ENCODE peak calls at places on chromosomes 16 and 17, in eight cellular contexts. One of them, this sample, is unnamed.

GRCh38 chr16:21134053-21134452 is 16.6 kb downstream of the DNAH3 start:
- DNase-seq in A549: no peak
- DNase-seq in prostate gland: no peak
- DNase-seq in left cardiac atrium: no peak
- DNase-seq in NB4: no peak
- DNase-seq in coronary artery: no peak
- DNase-seq in activated CD4-positive, alpha-beta T cell treated with anti-CD3 and anti-CD28 coated beads, Interleukin-2, amount 10 ng/mL, durations not matched to agents 24 days and 14 days: no peak
- DNase-seq in GM03348: no peak
- DNase-seq in this sample: no peak

GRCh38 chr17:44315760-44316731 is 7.6 kb downstream of the RUNDC3A start:
- DNase-seq in A549: no peak
- DNase-seq in prostate gland: no peak
- DNase-seq in left cardiac atrium: no peak
- DNase-seq in NB4: no peak
- DNase-seq in coronary artery: no peak
- DNase-seq in activated CD4-positive, alpha-beta T cell treated with anti-CD3 and anti-CD28 coated beads, Interleukin-2, amount 10 ng/mL, durations not matched to agents 24 days and 14 days: peak; percentile 62
- DNase-seq in GM03348: no peak
- DNase-seq in this sample: no peak

GRCh38 chr17:42906772-42907171 is 6.2 kb downstream of the G6PC1 start:
- DNase-seq in A549: no peak
- DNase-seq in prostate gland: no peak
- DNase-seq in left cardiac atrium: no peak
- DNase-seq in NB4: peak; percentile 7
- DNase-seq in coronary artery: no peak
- DNase-seq in activated CD4-positive, alpha-beta T cell treated with anti-CD3 and anti-CD28 coated beads, Interleukin-2, amount 10 ng/mL, durations not matched to agents 24 days and 14 days: no peak
- DNase-seq in GM03348: no peak
- DNase-seq in this sample: no peak

GRCh38 chr17:68228817-68229570 is 18.8 kb upstream of the AMZ2 start:
- DNase-seq in A549: no peak
- DNase-seq in prostate gland: no peak
- DNase-seq in left cardiac atrium: no peak
- DNase-seq in NB4: no peak
- DNase-seq in coronary artery: no peak
- DNase-seq in activated CD4-positive, alpha-beta T cell treated with anti-CD3 and anti-CD28 coated beads, Interleukin-2, amount 10 ng/mL, durations not matched to agents 24 days and 14 days: no peak
- DNase-seq in GM03348: no peak
- DNase-seq in this sample: no peak

GRCh38 chr17:83171661-83172060 is 92.3 kb downstream of the METRNL start:
- DNase-seq in A549: no peak
- DNase-seq in prostate gland: no peak
- DNase-seq in left cardiac atrium: no peak
- DNase-seq in NB4: no peak
- DNase-seq in coronary artery: peak; percentile 53
- DNase-seq in activated CD4-positive, alpha-beta T cell treated with anti-CD3 and anti-CD28 coated beads, Interleukin-2, amount 10 ng/mL, durations not matched to agents 24 days and 14 days: no peak
- DNase-seq in GM03348: peak; percentile 77
- DNase-seq in this sample: peak; percentile 72

GRCh38 chr16:55571-56136 is 2.0 kb downstream of the SNRNP25 start:
- DNase-seq in A549: no peak
- DNase-seq in prostate gland: no peak
- DNase-seq in left cardiac atrium: peak; percentile 20
- DNase-seq in NB4: no peak
- DNase-seq in coronary artery: peak; percentile 61
- DNase-seq in activated CD4-positive, alpha-beta T cell treated with anti-CD3 and anti-CD28 coated beads, Interleukin-2, amount 10 ng/mL, durations not matched to agents 24 days and 14 days: no peak
- DNase-seq in GM03348: no peak
- DNase-seq in this sample: no peak

GRCh38 chr17:82703036-82703745 is 4.7 kb upstream of the RAB40B start:
- DNase-seq in A549: no peak
- DNase-seq in prostate gland: no peak
- DNase-seq in left cardiac atrium: no peak
- DNase-seq in NB4: no peak
- DNase-seq in coronary artery: no peak
- DNase-seq in activated CD4-positive, alpha-beta T cell treated with anti-CD3 and anti-CD28 coated beads, Interleukin-2, amount 10 ng/mL, durations not matched to agents 24 days and 14 days: no peak
- DNase-seq in GM03348: no peak
- DNase-seq in this sample: no peak

GRCh38 chr17:1186214-1186820 is 6.5 kb upstream of the ABR start:
- DNase-seq in A549: no peak
- DNase-seq in prostate gland: no peak
- DNase-seq in left cardiac atrium: peak; percentile 33
- DNase-seq in NB4: no peak
- DNase-seq in coronary artery: no peak
- DNase-seq in activated CD4-positive, alpha-beta T cell treated with anti-CD3 and anti-CD28 coated beads, Interleukin-2, amount 10 ng/mL, durations not matched to agents 24 days and 14 days: no peak
- DNase-seq in GM03348: peak; percentile 54
- DNase-seq in this sample: no peak

GRCh38 chr17:21194210-21194609 is 19.8 kb downstream of the TMEM11 start:
- DNase-seq in A549: no peak
- DNase-seq in prostate gland: no peak
- DNase-seq in left cardiac atrium: no peak
- DNase-seq in NB4: no peak
- DNase-seq in coronary artery: no peak
- DNase-seq in activated CD4-positive, alpha-beta T cell treated with anti-CD3 and anti-CD28 coated beads, Interleukin-2, amount 10 ng/mL, durations not matched to agents 24 days and 14 days: no peak
- DNase-seq in GM03348: no peak
- DNase-seq in this sample: no peak

GRCh38 chr17:14833201-14833773 is 431.8 kb downstream of the PMP22 start:
- DNase-seq in A549: no peak
- DNase-seq in prostate gland: no peak
- DNase-seq in left cardiac atrium: no peak
- DNase-seq in NB4: peak; percentile 46
- DNase-seq in coronary artery: no peak
- DNase-seq in activated CD4-positive, alpha-beta T cell treated with anti-CD3 and anti-CD28 coated beads, Interleukin-2, amount 10 ng/mL, durations not matched to agents 24 days and 14 days: no peak
- DNase-seq in GM03348: peak; percentile 65
- DNase-seq in this sample: no peak

GRCh38 chr17:78935419-78936323 is 10.5 kb upstream of the TIMP2 start:
- DNase-seq in A549: peak; percentile 82
- DNase-seq in prostate gland: no peak
- DNase-seq in left cardiac atrium: peak; percentile 78
- DNase-seq in NB4: no peak
- DNase-seq in coronary artery: peak; percentile 90
- DNase-seq in activated CD4-positive, alpha-beta T cell treated with anti-CD3 and anti-CD28 coated beads, Interleukin-2, amount 10 ng/mL, durations not matched to agents 24 days and 14 days: no peak
- DNase-seq in GM03348: peak; percentile 93
- DNase-seq in this sample: peak; percentile 93

GRCh38 chr16:85328665-85329058 is 216.4 kb upstream of the CIBAR2 start:
- DNase-seq in A549: no peak
- DNase-seq in prostate gland: no peak
- DNase-seq in left cardiac atrium: no peak
- DNase-seq in NB4: no peak
- DNase-seq in coronary artery: no peak
- DNase-seq in activated CD4-positive, alpha-beta T cell treated with anti-CD3 and anti-CD28 coated beads, Interleukin-2, amount 10 ng/mL, durations not matched to agents 24 days and 14 days: no peak
- DNase-seq in GM03348: no peak
- DNase-seq in this sample: no peak

GRCh38 chr16:58116046-58116445 is 13.1 kb downstream of the CFAP20 start:
- DNase-seq in A549: no peak
- DNase-seq in prostate gland: no peak
- DNase-seq in left cardiac atrium: no peak
- DNase-seq in NB4: no peak
- DNase-seq in coronary artery: no peak
- DNase-seq in activated CD4-positive, alpha-beta T cell treated with anti-CD3 and anti-CD28 coated beads, Interleukin-2, amount 10 ng/mL, durations not matched to agents 24 days and 14 days: no peak
- DNase-seq in GM03348: no peak
- DNase-seq in this sample: no peak

This sample was measured in osteocyte.